ENCODE peak calls at places on chromosomes 13 and 19, in four cellular contexts. R, L, Q and M are unnamed samples.

GRCh38 chr19:12137541-12137940 is 2.6 kb downstream of the ZNF20 start:
- DNase-seq in R (peak), L (no peak), Q (peak), M (no peak)

GRCh38 chr19:46201413-46202310 is 27.9 kb upstream of the IGFL1 start:
- DNase-seq in R (no peak), L (no peak), Q (peak), M (no peak)

GRCh38 chr19:11264452-11265176 is 2.3 kb upstream of the DOCK6 start:
- DNase-seq in R (no peak), L (no peak), Q (peak), M (peak)

GRCh38 chr13:50357586-50358118 is 342.4 kb downstream of the KCNRG start:
- DNase-seq in R (no peak), L (no peak), Q (no peak), M (peak)

GRCh38 chr19:12789098-12789903 is 2.0 kb upstream of the JUNB start:
- DNase-seq in R (no peak), L (no peak), Q (no peak), M (no peak)

GRCh38 chr19:42323852-42324654 is 1.4 kb upstream of the MEGF8 start:
- DNase-seq in R (no peak), L (no peak), Q (no peak), M (no peak)

GRCh38 chr13:105442941-105443340 is 1092.5 kb downstream of the EFNB2 start:
- DNase-seq in R (no peak), L (no peak), Q (no peak), M (no peak)

GRCh38 chr19:51066393-51066792 is 1.5 kb upstream of the KLK13 start:
- DNase-seq in R (no peak), L (no peak), Q (peak), M (no peak)

GRCh38 chr19:33641956-33642498 is 20.3 kb downstream of the CHST8 start:
- DNase-seq in R (no peak), L (no peak), Q (peak), M (no peak)

GRCh38 chr19:33946535-33947323 is 150.1 kb downstream of the KCTD15 start:
- DNase-seq in R (no peak), L (no peak), Q (peak), M (peak)

GRCh38 chr13:89066868-89067466 is 1395.8 kb downstream of the SLITRK5 start:
- DNase-seq in R (peak), L (no peak), Q (no peak), M (peak)

GRCh38 chr13:33184530-33184929 is 101.0 kb downstream of the STARD13 start:
- DNase-seq in R (no peak), L (no peak), Q (no peak), M (no peak)

GRCh38 chr13:114281351-114282142 is at the start of gene UPF3A:
- DNase-seq in R (peak), L (peak), Q (peak), M (peak)

GRCh38 chr19:41682437-41682836 is 5.6 kb downstream of the CEACAM7 start:
- DNase-seq in R (no peak), L (no peak), Q (no peak), M (no peak)

GRCh38 chr13:50670847-50671542 is 172.5 kb downstream of the DLEU7 start:
- DNase-seq in R (no peak), L (no peak), Q (no peak), M (no peak)

GRCh38 chr19:35027851-35028599 is 2.2 kb upstream of the SCN1B start:
- DNase-seq in R (no peak), L (no peak), Q (no peak), M (peak)

GRCh38 chr13:111152836-111153235 is 37.7 kb downstream of the ARHGEF7 start:
- DNase-seq in R (no peak), L (no peak), Q (no peak), M (no peak)

GRCh38 chr13:98921786-98922185 is 56.1 kb downstream of the DOCK9 start:
- DNase-seq in R (no peak), L (no peak), Q (no peak), M (no peak)

GRCh38 chr19:35901055-35901644 is 810 bp upstream of the NFKBID start:
- DNase-seq in R (no peak), L (no peak), Q (no peak), M (no peak)

GRCh38 chr13:105996391-105997028 is 539.0 kb downstream of the EFNB2 start:
- DNase-seq in R (no peak), L (no peak), Q (no peak), M (no peak)

GRCh38 chr13:97367016-97367415 is 67.0 kb upstream of the RAP2A start:
- DNase-seq in R (no peak), L (no peak), Q (no peak), M (no peak)

GRCh38 chr19:33273881-33274662 is 28.3 kb downstream of the CEBPA start:
- DNase-seq in R (no peak), L (peak), Q (no peak), M (peak)

GRCh38 chr13:68923995-68924394 is 1183.6 kb upstream of the ATXN8OS start:
- DNase-seq in R (no peak), L (no peak), Q (no peak), M (no peak)

GRCh38 chr19:37928527-37929286 is 21.7 kb downstream of the SIPA1L3 start:
- DNase-seq in R (no peak), L (no peak), Q (no peak), M (no peak)

GRCh38 chr13:111916201-111916600 is 150.7 kb upstream of the SOX1 start:
- DNase-seq in R (no peak), L (no peak), Q (peak), M (no peak)

GRCh38 chr13:40666905-40667621 is 622 bp upstream of the FOXO1 start:
- DNase-seq in R (no peak), L (peak), Q (peak), M (peak)

GRCh38 chr13:62321895-62322294 is 906.2 kb upstream of the PCDH20 start:
- DNase-seq in R (no peak), L (no peak), Q (no peak), M (no peak)

GRCh38 chr13:95641961-95642621 is 2.4 kb downstream of the DZIP1 start:
- DNase-seq in R (no peak), L (no peak), Q (no peak), M (peak)

GRCh38 chr19:17031741-17032140 is 5.1 kb upstream of the CPAMD8 start:
- DNase-seq in R (no peak), L (no peak), Q (no peak), M (no peak)

GRCh38 chr19:47729468-47729798 is 15.9 kb upstream of the NOP53 start:
- DNase-seq in R (no peak), L (no peak), Q (peak), M (peak)

GRCh38 chr13:19818223-19818842 is 35.6 kb upstream of the PSPC1 start:
- DNase-seq in R (peak), L (peak), Q (peak), M (peak)

GRCh38 chr13:104143760-104144406 is 1077.7 kb upstream of the SLC10A2 start:
- DNase-seq in R (no peak), L (no peak), Q (no peak), M (no peak)

GRCh38 chr13:49998714-49999624 is 2.1 kb downstream of the TRIM13 start:
- DNase-seq in R (no peak), L (no peak), Q (no peak), M (no peak)

GRCh38 chr13:66562054-66562453 is 668.1 kb downstream of the PCDH9 start:
- DNase-seq in R (no peak), L (no peak), Q (no peak), M (no peak)

GRCh38 chr19:45117167-45117594 is 24.2 kb downstream of the PPP1R37 start:
- DNase-seq in R (peak), L (peak), Q (no peak), M (no peak)

GRCh38 chr19:7925171-7925837 is 631 bp downstream of the CTXN1 start:
- DNase-seq in R (peak), L (peak), Q (peak), M (peak)

GRCh38 chr13:74110053-74110452 is 24.2 kb downstream of the KLF12 start:
- DNase-seq in R (no peak), L (no peak), Q (no peak), M (no peak)

GRCh38 chr19:22832031-22832762 is at the start of gene ZNF723:
- DNase-seq in R (no peak), L (no peak), Q (peak), M (no peak)